ENCODE peak calls at places on chromosomes 7 and 10, in four cellular contexts. Y is thoracic aorta; W is WERI-Rb-1; U is effector memory CD4-positive, alpha-beta T cell. G is an unnamed sample.

GRCh38 chr7:100189061-100189460 is 11.3 kb downstream of the STAG3 start:
- DNase-seq in Y (no peak), W (no peak), U (no peak), G (no peak)

GRCh38 chr7:148419856-148420508 is 170.6 kb upstream of the C7orf33 start:
- DNase-seq in Y (no peak), W (no peak), U (no peak), G (no peak)

GRCh38 chr7:29343379-29343778 is 148.8 kb downstream of the CHN2 start:
- DNase-seq in Y (no peak), W (no peak), U (no peak), G (no peak)

GRCh38 chr7:52831321-52831720 is 204.1 kb upstream of the POM121L12 start:
- DNase-seq in Y (no peak), W (no peak), U (no peak), G (no peak)

GRCh38 chr10:28984431-28984830 is 304.4 kb upstream of the LYZL1 start:
- DNase-seq in Y (peak), W (no peak), U (no peak), G (no peak)

GRCh38 chr7:92527300-92528187 is 776 bp downstream of the PEX1 start:
- DNase-seq in Y (peak), W (peak), U (peak), G (peak)

GRCh38 chr7:120805636-120806388 is 52.1 kb downstream of the TSPAN12 start:
- DNase-seq in Y (no peak), W (peak), U (peak), G (peak)

GRCh38 chr7:17564678-17565209 is 266.3 kb downstream of the AHR start:
- DNase-seq in Y (no peak), W (no peak), U (no peak), G (no peak)

GRCh38 chr10:34739915-34740314 is 75.2 kb downstream of the PARD3 start:
- DNase-seq in Y (no peak), W (peak), U (no peak), G (peak)

GRCh38 chr7:96508371-96508770 is 186.5 kb upstream of the SLC25A13 start:
- DNase-seq in Y (no peak), W (no peak), U (no peak), G (no peak)